ENCODE peak calls at places on chromosomes 1 and 21, in five cellular contexts. N is GDM1, Y is uterus, H is AG09309, B is GM20000. K is an unnamed sample.

GRCh38 chr1:47023268-47024137 is at the start of gene CYP4X1:
- DNase-seq in N (no peak), Y (peak), H (no peak), B (no peak), K (no peak)

GRCh38 chr1:45004281-45004920 is 6.7 kb downstream of the HECTD3 start:
- DNase-seq in N (no peak), Y (no peak), H (no peak), B (no peak), K (no peak)

GRCh38 chr1:27135920-27136551 is 18.9 kb downstream of the SLC9A1 start:
- DNase-seq in N (no peak), Y (no peak), H (no peak), B (peak), K (no peak)

GRCh38 chr1:72100766-72101165 is 181.6 kb downstream of the NEGR1 start:
- DNase-seq in N (no peak), Y (no peak), H (no peak), B (no peak), K (no peak)

GRCh38 chr1:23394664-23395063 is 25.0 kb upstream of the ZNF436 start:
- DNase-seq in N (no peak), Y (peak), H (peak), B (no peak), K (peak)

GRCh38 chr1:194295690-194296089 is 1109.3 kb upstream of the B3GALT2 start:
- DNase-seq in N (peak), Y (no peak), H (no peak), B (peak), K (no peak)

GRCh38 chr21:34802180-34802899 is 133.5 kb downstream of the CLIC6 start:
- DNase-seq in N (no peak), Y (no peak), H (no peak), B (no peak), K (no peak)

GRCh38 chr21:36306872-36307534 is 13.0 kb upstream of the MORC3 start:
- DNase-seq in N (no peak), Y (no peak), H (no peak), B (no peak), K (no peak)

GRCh38 chr1:5897281-5897680 is 94.9 kb downstream of the NPHP4 start:
- DNase-seq in N (no peak), Y (no peak), H (no peak), B (no peak), K (no peak)

GRCh38 chr21:31887596-31887920 is 14.7 kb downstream of the HUNK start:
- DNase-seq in N (no peak), Y (peak), H (no peak), B (no peak), K (no peak)

GRCh38 chr21:43903451-43904091 is 38.5 kb downstream of the AGPAT3 start:
- DNase-seq in N (no peak), Y (no peak), H (no peak), B (no peak), K (peak)

GRCh38 chr1:89070509-89070908 is 5.5 kb upstream of the GBP1 start:
- DNase-seq in N (no peak), Y (no peak), H (no peak), B (no peak), K (no peak)

GRCh38 chr1:91166106-91166712 is 144.4 kb upstream of the ZNF644 start:
- DNase-seq in N (peak), Y (peak), H (peak), B (peak), K (peak)

GRCh38 chr1:111204211-111204883 is 3.9 kb upstream of the DENND2D start:
- DNase-seq in N (peak), Y (no peak), H (no peak), B (peak), K (peak)

GRCh38 chr21:41170442-41170841 is 2.5 kb downstream of the BACE2 start:
- DNase-seq in N (no peak), Y (peak), H (no peak), B (peak), K (peak)

K was measured in lung.